ENCODE peak calls at places on chromosomes 12 and 14, in five cellular contexts. Y, J, E, H and W are unnamed samples.
A peak's percentile ranks its signal among the peaks of the same experiment; 100 is the strongest.

GRCh38 chr14:53412819-53413664 is 259.9 kb upstream of the DDHD1 start:
- DNase-seq in Y (peak; percentile 26), J (no peak), E (peak; percentile 32), H (no peak), W (no peak)

GRCh38 chr12:51631021-51631420 is 40.0 kb downstream of the SCN8A start:
- DNase-seq in Y (no peak), J (no peak), E (no peak), H (no peak), W (no peak)

GRCh38 chr12:100904270-100904669 is 109.7 kb downstream of the ANO4 start:
- DNase-seq in Y (no peak), J (no peak), E (peak; percentile 50), H (no peak), W (no peak)

GRCh38 chr14:55583942-55584468 is 4.0 kb downstream of the KTN1 start:
- DNase-seq in Y (no peak), J (no peak), E (no peak), H (no peak), W (no peak)

GRCh38 chr12:131105736-131106356 is 152.1 kb downstream of the ADGRD1 start:
- DNase-seq in Y (no peak), J (no peak), E (no peak), H (no peak), W (peak; percentile 69)

GRCh38 chr12:13534645-13535398 is 338.3 kb downstream of the EMP1 start:
- DNase-seq in Y (peak; percentile 66), J (no peak), E (peak; percentile 61), H (peak; percentile 72), W (peak; percentile 86)

GRCh38 chr14:39431416-39432178 is 636 bp downstream of the FBXO33 start:
- DNase-seq in Y (peak; percentile 21), J (no peak), E (peak; percentile 41), H (peak; percentile 76), W (peak; percentile 88)

GRCh38 chr12:339557-340195 is 49.4 kb downstream of the KDM5A start:
- DNase-seq in Y (no peak), J (no peak), E (no peak), H (no peak), W (no peak)

GRCh38 chr14:23409475-23409874 is 1.4 kb upstream of the MYH6 start:
- DNase-seq in Y (no peak), J (no peak), E (no peak), H (no peak), W (no peak)

GRCh38 chr14:24160850-24161804 is at the start of gene IRF9:
- DNase-seq in Y (peak; percentile 92), J (peak; percentile 85), E (peak; percentile 96), H (peak; percentile 98), W (peak; percentile 98)

GRCh38 chr14:80172380-80173055 is 38.8 kb downstream of the DIO2 start:
- DNase-seq in Y (no peak), J (no peak), E (peak; percentile 65), H (no peak), W (no peak)

GRCh38 chr12:131682511-131682895 is 28.4 kb upstream of the SFSWAP start:
- DNase-seq in Y (no peak), J (no peak), E (no peak), H (no peak), W (no peak)

GRCh38 chr14:24095196-24096068 is 1.3 kb downstream of the PCK2 start:
- DNase-seq in Y (peak; percentile 25), J (peak; percentile 60), E (peak; percentile 46), H (no peak), W (peak; percentile 90)

GRCh38 chr14:68458840-68459469 is 333.9 kb downstream of the ZFP36L1 start:
- DNase-seq in Y (no peak), J (peak; percentile 32), E (peak; percentile 81), H (peak; percentile 77), W (peak; percentile 80)

GRCh38 chr14:31229638-31230229 is 22.1 kb upstream of the HECTD1 start:
- DNase-seq in Y (peak; percentile 50), J (peak; percentile 49), E (peak; percentile 98), H (peak; percentile 78), W (no peak)

GRCh38 chr12:112018571-112019237 is 5.5 kb downstream of the ERP29 start:
- DNase-seq in Y (no peak), J (no peak), E (peak; percentile 88), H (no peak), W (no peak)

GRCh38 chr14:32594766-32595165 is 265.7 kb downstream of the AKAP6 start:
- DNase-seq in Y (no peak), J (no peak), E (peak; percentile 75), H (no peak), W (no peak)

GRCh38 chr14:84375235-84375634 is 1154.7 kb upstream of the FLRT2 start:
- DNase-seq in Y (no peak), J (no peak), E (peak; percentile 20), H (no peak), W (no peak)

GRCh38 chr12:54187075-54187474 is 1.7 kb downstream of the SMUG1 start:
- DNase-seq in Y (no peak), J (no peak), E (no peak), H (no peak), W (no peak)

GRCh38 chr12:56775638-56776037 is 12.5 kb downstream of the HSD17B6 start:
- DNase-seq in Y (no peak), J (no peak), E (no peak), H (no peak), W (no peak)

GRCh38 chr12:7190268-7191055 is 976 bp downstream of the PEX5 start:
- DNase-seq in Y (no peak), J (no peak), E (peak; percentile 35), H (peak; percentile 73), W (peak; percentile 83)

GRCh38 chr12:53325539-53326061 is 4.2 kb upstream of the AAAS start:
- DNase-seq in Y (no peak), J (no peak), E (no peak), H (peak; percentile 73), W (no peak)

GRCh38 chr12:113747048-113747447 is 219.1 kb downstream of the RBM19 start:
- DNase-seq in Y (peak; percentile 30), J (no peak), E (no peak), H (no peak), W (peak; percentile 10)

GRCh38 chr14:58100735-58101368 is 51.2 kb downstream of the ARMH4 start:
- DNase-seq in Y (no peak), J (no peak), E (peak; percentile 73), H (no peak), W (no peak)

GRCh38 chr12:29796823-29797263 is 13.1 kb upstream of the TMTC1 start:
- DNase-seq in Y (peak; percentile 21), J (no peak), E (peak; percentile 93), H (peak; percentile 71), W (no peak)

GRCh38 chr14:68942281-68943035 is 36.6 kb downstream of the ACTN1 start:
- DNase-seq in Y (no peak), J (no peak), E (no peak), H (no peak), W (no peak)

GRCh38 chr12:7959278-7960063 is 23.5 kb upstream of the SLC2A3 start:
- DNase-seq in Y (peak; percentile 8), J (no peak), E (peak; percentile 9), H (no peak), W (no peak)

GRCh38 chr14:30528778-30529642 is 29.9 kb upstream of the G2E3 start:
- DNase-seq in Y (no peak), J (no peak), E (no peak), H (no peak), W (no peak)

GRCh38 chr12:31768046-31768445 is 39.2 kb upstream of the AMN1 start:
- DNase-seq in Y (no peak), J (no peak), E (no peak), H (no peak), W (no peak)

GRCh38 chr12:14984036-14984435 is 11.2 kb downstream of the PDE6H start:
- DNase-seq in Y (no peak), J (no peak), E (no peak), H (no peak), W (no peak)

GRCh38 chr14:103214461-103214958 is 91.2 kb downstream of the TNFAIP2 start:
- DNase-seq in Y (no peak), J (no peak), E (no peak), H (no peak), W (no peak)

GRCh38 chr12:9041321-9041720 is 52.0 kb downstream of the KLRG1 start:
- DNase-seq in Y (no peak), J (no peak), E (peak; percentile 26), H (no peak), W (no peak)

GRCh38 chr14:68569546-68569908 is 223.3 kb downstream of the ZFP36L1 start:
- DNase-seq in Y (no peak), J (no peak), E (no peak), H (peak; percentile 53), W (no peak)

GRCh38 chr14:35506927-35507326 is 27.0 kb upstream of the INSM2 start:
- DNase-seq in Y (no peak), J (no peak), E (peak; percentile 57), H (no peak), W (no peak)

GRCh38 chr12:124097681-124098080 is 124.7 kb downstream of the ZNF664 start:
- DNase-seq in Y (no peak), J (no peak), E (no peak), H (no peak), W (peak; percentile 8)

GRCh38 chr12:21656931-21657335 is 709 bp downstream of the LDHB start:
- DNase-seq in Y (peak; percentile 32), J (no peak), E (peak; percentile 61), H (peak; percentile 71), W (no peak)